ENCODE peak calls at places on chromosomes 1 and 21, in nine cellular contexts. One of them, this sample, is unnamed.

GRCh38 chr1:31757204-31757679 is 6.9 kb downstream of the ADGRB2 start:
- DNase-seq in mesothelial cell of epicardium: no peak
- DNase-seq in thoracic aorta: no peak
- DNase-seq in brain microvascular endothelial cell: no peak
- DNase-seq in body of pancreas: no peak
- DNase-seq in H9: no peak
- DNase-seq in HFF-Myc: no peak
- DNase-seq in foreskin fibroblast: no peak
- DNase-seq in AG04449: no peak
- DNase-seq in this sample: no peak

GRCh38 chr1:228794173-228794572 is 58.9 kb downstream of the RHOU start:
- DNase-seq in body of pancreas: no peak
- DNase-seq in thoracic aorta: no peak
- DNase-seq in brain microvascular endothelial cell: no peak
- DNase-seq in mesothelial cell of epicardium: no peak
- DNase-seq in foreskin fibroblast: no peak
- DNase-seq in H9: no peak
- DNase-seq in HFF-Myc: no peak
- DNase-seq in AG04449: no peak
- DNase-seq in this sample: no peak

GRCh38 chr1:16078925-16079656 is 5.6 kb upstream of the FAM131C start:
- DNase-seq in brain microvascular endothelial cell: peak
- DNase-seq in thoracic aorta: no peak
- DNase-seq in H9: peak
- DNase-seq in body of pancreas: peak
- DNase-seq in mesothelial cell of epicardium: peak
- DNase-seq in AG04449: no peak
- DNase-seq in HFF-Myc: peak
- DNase-seq in foreskin fibroblast: peak
- DNase-seq in this sample: peak

GRCh38 chr1:92411511-92411910 is 75.2 kb downstream of the GFI1 start:
- DNase-seq in H9: no peak
- DNase-seq in AG04449: peak
- DNase-seq in foreskin fibroblast: peak
- DNase-seq in thoracic aorta: no peak
- DNase-seq in body of pancreas: no peak
- DNase-seq in brain microvascular endothelial cell: peak
- DNase-seq in mesothelial cell of epicardium: no peak
- DNase-seq in HFF-Myc: peak
- DNase-seq in this sample: peak

GRCh38 chr1:242546849-242547724 is 22.6 kb upstream of the PLD5 start:
- DNase-seq in thoracic aorta: no peak
- DNase-seq in AG04449: no peak
- DNase-seq in H9: no peak
- DNase-seq in mesothelial cell of epicardium: no peak
- DNase-seq in HFF-Myc: no peak
- DNase-seq in body of pancreas: no peak
- DNase-seq in foreskin fibroblast: no peak
- DNase-seq in brain microvascular endothelial cell: no peak
- DNase-seq in this sample: no peak

GRCh38 chr1:100882622-100883186 is 11.9 kb downstream of the EXTL2 start:
- DNase-seq in foreskin fibroblast: no peak
- DNase-seq in AG04449: no peak
- DNase-seq in HFF-Myc: no peak
- DNase-seq in H9: no peak
- DNase-seq in brain microvascular endothelial cell: no peak
- DNase-seq in mesothelial cell of epicardium: no peak
- DNase-seq in body of pancreas: no peak
- DNase-seq in thoracic aorta: no peak
- DNase-seq in this sample: no peak

GRCh38 chr1:40620586-40620985 is 44.9 kb downstream of the RIMS3 start:
- DNase-seq in brain microvascular endothelial cell: no peak
- DNase-seq in AG04449: no peak
- DNase-seq in body of pancreas: no peak
- DNase-seq in H9: no peak
- DNase-seq in thoracic aorta: no peak
- DNase-seq in foreskin fibroblast: no peak
- DNase-seq in HFF-Myc: no peak
- DNase-seq in mesothelial cell of epicardium: no peak
- DNase-seq in this sample: no peak

GRCh38 chr1:157170677-157171515 is 32.7 kb upstream of the ETV3 start:
- DNase-seq in brain microvascular endothelial cell: peak
- DNase-seq in body of pancreas: peak
- DNase-seq in mesothelial cell of epicardium: peak
- DNase-seq in AG04449: no peak
- DNase-seq in H9: peak
- DNase-seq in foreskin fibroblast: no peak
- DNase-seq in HFF-Myc: no peak
- DNase-seq in thoracic aorta: no peak
- DNase-seq in this sample: no peak

GRCh38 chr1:93087532-93087931 is 8.4 kb downstream of the MTF2 start:
- DNase-seq in foreskin fibroblast: no peak
- DNase-seq in brain microvascular endothelial cell: no peak
- DNase-seq in HFF-Myc: no peak
- DNase-seq in AG04449: no peak
- DNase-seq in mesothelial cell of epicardium: no peak
- DNase-seq in thoracic aorta: no peak
- DNase-seq in H9: no peak
- DNase-seq in body of pancreas: no peak
- DNase-seq in this sample: no peak

GRCh38 chr1:150429805-150430204 is 57.4 kb upstream of the TARS2 start:
- DNase-seq in brain microvascular endothelial cell: no peak
- DNase-seq in H9: no peak
- DNase-seq in body of pancreas: no peak
- DNase-seq in AG04449: no peak
- DNase-seq in foreskin fibroblast: no peak
- DNase-seq in mesothelial cell of epicardium: no peak
- DNase-seq in HFF-Myc: no peak
- DNase-seq in thoracic aorta: no peak
- DNase-seq in this sample: no peak

GRCh38 chr21:15749045-15749867 is 19.5 kb downstream of the USP25 start:
- DNase-seq in H9: no peak
- DNase-seq in thoracic aorta: no peak
- DNase-seq in brain microvascular endothelial cell: no peak
- DNase-seq in body of pancreas: no peak
- DNase-seq in AG04449: no peak
- DNase-seq in foreskin fibroblast: no peak
- DNase-seq in HFF-Myc: no peak
- DNase-seq in mesothelial cell of epicardium: no peak
- DNase-seq in this sample: no peak

GRCh38 chr1:42765832-42766722 is 751 bp downstream of the P3H1 start:
- DNase-seq in HFF-Myc: peak
- DNase-seq in AG04449: no peak
- DNase-seq in brain microvascular endothelial cell: peak
- DNase-seq in foreskin fibroblast: peak
- DNase-seq in thoracic aorta: no peak
- DNase-seq in mesothelial cell of epicardium: peak
- DNase-seq in H9: peak
- DNase-seq in body of pancreas: peak
- DNase-seq in this sample: peak

GRCh38 chr1:1858382-1859086 is 32.4 kb downstream of the GNB1 start:
- DNase-seq in brain microvascular endothelial cell: peak
- DNase-seq in thoracic aorta: peak
- DNase-seq in HFF-Myc: peak
- DNase-seq in H9: peak
- DNase-seq in mesothelial cell of epicardium: peak
- DNase-seq in body of pancreas: peak
- DNase-seq in AG04449: peak
- DNase-seq in foreskin fibroblast: peak
- DNase-seq in this sample: peak

GRCh38 chr1:167541610-167542009 is 12.0 kb downstream of the CREG1 start:
- DNase-seq in brain microvascular endothelial cell: no peak
- DNase-seq in mesothelial cell of epicardium: no peak
- DNase-seq in thoracic aorta: no peak
- DNase-seq in H9: no peak
- DNase-seq in body of pancreas: no peak
- DNase-seq in foreskin fibroblast: no peak
- DNase-seq in HFF-Myc: no peak
- DNase-seq in AG04449: no peak
- DNase-seq in this sample: no peak

GRCh38 chr1:170660874-170661645 is 2.9 kb upstream of the PRRX1 start:
- DNase-seq in body of pancreas: no peak
- DNase-seq in foreskin fibroblast: no peak
- DNase-seq in thoracic aorta: no peak
- DNase-seq in AG04449: no peak
- DNase-seq in brain microvascular endothelial cell: no peak
- DNase-seq in mesothelial cell of epicardium: peak
- DNase-seq in H9: peak
- DNase-seq in HFF-Myc: no peak
- DNase-seq in this sample: no peak

GRCh38 chr1:193625255-193625654 is 438.8 kb upstream of the B3GALT2 start:
- DNase-seq in H9: no peak
- DNase-seq in body of pancreas: no peak
- DNase-seq in HFF-Myc: no peak
- DNase-seq in thoracic aorta: no peak
- DNase-seq in mesothelial cell of epicardium: no peak
- DNase-seq in AG04449: no peak
- DNase-seq in foreskin fibroblast: no peak
- DNase-seq in brain microvascular endothelial cell: no peak
- DNase-seq in this sample: no peak

GRCh38 chr1:29673669-29674624 is 437.6 kb downstream of the PTPRU start:
- DNase-seq in HFF-Myc: no peak
- DNase-seq in foreskin fibroblast: no peak
- DNase-seq in mesothelial cell of epicardium: peak
- DNase-seq in body of pancreas: no peak
- DNase-seq in brain microvascular endothelial cell: no peak
- DNase-seq in AG04449: no peak
- DNase-seq in H9: peak
- DNase-seq in thoracic aorta: no peak
- DNase-seq in this sample: no peak

GRCh38 chr1:196372896-196373536 is 235.2 kb downstream of the KCNT2 start:
- DNase-seq in foreskin fibroblast: no peak
- DNase-seq in body of pancreas: no peak
- DNase-seq in AG04449: no peak
- DNase-seq in brain microvascular endothelial cell: no peak
- DNase-seq in mesothelial cell of epicardium: no peak
- DNase-seq in thoracic aorta: no peak
- DNase-seq in H9: no peak
- DNase-seq in HFF-Myc: no peak
- DNase-seq in this sample: no peak
- TF ChIP-seq CTCF in foreskin fibroblast: peak
- TF ChIP-seq CTCF in body of pancreas: peak
- TF ChIP-seq CTCF in AG04449: peak
- TF ChIP-seq CTCF in brain microvascular endothelial cell: peak
- TF ChIP-seq CTCF in mesothelial cell of epicardium: peak
- TF ChIP-seq CTCF in thoracic aorta: peak
- TF ChIP-seq CTCF in H9: peak
- TF ChIP-seq CTCF in HFF-Myc: peak
- TF ChIP-seq CTCF in this sample: peak

GRCh38 chr1:240833057-240833456 is 221.1 kb upstream of the GREM2 start:
- DNase-seq in AG04449: no peak
- DNase-seq in brain microvascular endothelial cell: no peak
- DNase-seq in HFF-Myc: no peak
- DNase-seq in mesothelial cell of epicardium: no peak
- DNase-seq in foreskin fibroblast: no peak
- DNase-seq in body of pancreas: no peak
- DNase-seq in thoracic aorta: no peak
- DNase-seq in H9: no peak
- DNase-seq in this sample: no peak
- TF ChIP-seq CTCF in AG04449: no peak
- TF ChIP-seq CTCF in brain microvascular endothelial cell: no peak
- TF ChIP-seq CTCF in HFF-Myc: no peak
- TF ChIP-seq CTCF in mesothelial cell of epicardium: no peak
- TF ChIP-seq CTCF in foreskin fibroblast: no peak
- TF ChIP-seq CTCF in body of pancreas: no peak
- TF ChIP-seq CTCF in thoracic aorta: no peak
- TF ChIP-seq CTCF in H9: no peak
- TF ChIP-seq CTCF in this sample: no peak

GRCh38 chr1:109253803-109254620 is 4.7 kb downstream of the CELSR2 start:
- DNase-seq in H9: no peak
- DNase-seq in mesothelial cell of epicardium: no peak
- DNase-seq in body of pancreas: no peak
- DNase-seq in thoracic aorta: no peak
- DNase-seq in brain microvascular endothelial cell: no peak
- DNase-seq in foreskin fibroblast: no peak
- DNase-seq in AG04449: no peak
- DNase-seq in HFF-Myc: no peak
- DNase-seq in this sample: no peak

GRCh38 chr1:109255673-109256072 is 6.3 kb downstream of the CELSR2 start:
- DNase-seq in H9: no peak
- DNase-seq in brain microvascular endothelial cell: no peak
- DNase-seq in foreskin fibroblast: no peak
- DNase-seq in thoracic aorta: no peak
- DNase-seq in AG04449: no peak
- DNase-seq in body of pancreas: no peak
- DNase-seq in HFF-Myc: no peak
- DNase-seq in mesothelial cell of epicardium: no peak
- DNase-seq in this sample: no peak

GRCh38 chr1:109256085-109256484 is 6.7 kb downstream of the CELSR2 start:
- DNase-seq in body of pancreas: no peak
- DNase-seq in AG04449: no peak
- DNase-seq in mesothelial cell of epicardium: no peak
- DNase-seq in H9: no peak
- DNase-seq in foreskin fibroblast: no peak
- DNase-seq in brain microvascular endothelial cell: no peak
- DNase-seq in thoracic aorta: no peak
- DNase-seq in HFF-Myc: no peak
- DNase-seq in this sample: no peak

GRCh38 chr1:109254621-109255096 is 5.3 kb downstream of the CELSR2 start:
- DNase-seq in H9: no peak
- DNase-seq in mesothelial cell of epicardium: no peak
- DNase-seq in HFF-Myc: no peak
- DNase-seq in brain microvascular endothelial cell: no peak
- DNase-seq in body of pancreas: no peak
- DNase-seq in foreskin fibroblast: no peak
- DNase-seq in AG04449: no peak
- DNase-seq in thoracic aorta: no peak
- DNase-seq in this sample: no peak

GRCh38 chr1:109255097-109255651 is 5.8 kb downstream of the CELSR2 start:
- DNase-seq in brain microvascular endothelial cell: no peak
- DNase-seq in thoracic aorta: no peak
- DNase-seq in AG04449: no peak
- DNase-seq in foreskin fibroblast: no peak
- DNase-seq in H9: no peak
- DNase-seq in mesothelial cell of epicardium: no peak
- DNase-seq in HFF-Myc: no peak
- DNase-seq in body of pancreas: no peak
- DNase-seq in this sample: no peak
- TF ChIP-seq CTCF in brain microvascular endothelial cell: peak
- TF ChIP-seq CTCF in thoracic aorta: no peak
- TF ChIP-seq CTCF in AG04449: peak
- TF ChIP-seq CTCF in foreskin fibroblast: no peak
- TF ChIP-seq CTCF in H9: peak
- TF ChIP-seq CTCF in mesothelial cell of epicardium: no peak
- TF ChIP-seq CTCF in HFF-Myc: no peak
- TF ChIP-seq CTCF in body of pancreas: no peak
- TF ChIP-seq CTCF in this sample: no peak

GRCh38 chr1:22729400-22729773 is 18.7 kb downstream of the EPHB2 start:
- DNase-seq in HFF-Myc: no peak
- DNase-seq in H9: no peak
- DNase-seq in thoracic aorta: no peak
- DNase-seq in mesothelial cell of epicardium: no peak
- DNase-seq in AG04449: no peak
- DNase-seq in brain microvascular endothelial cell: no peak
- DNase-seq in body of pancreas: no peak
- DNase-seq in foreskin fibroblast: no peak
- DNase-seq in this sample: no peak
- TF ChIP-seq CTCF in HFF-Myc: no peak
- TF ChIP-seq CTCF in H9: no peak
- TF ChIP-seq CTCF in thoracic aorta: no peak
- TF ChIP-seq CTCF in mesothelial cell of epicardium: no peak
- TF ChIP-seq CTCF in AG04449: no peak
- TF ChIP-seq CTCF in brain microvascular endothelial cell: no peak
- TF ChIP-seq CTCF in body of pancreas: no peak
- TF ChIP-seq CTCF in foreskin fibroblast: no peak
- TF ChIP-seq CTCF in this sample: no peak